ENCODE peak calls at places on chromosome 4, in five cellular contexts. T is IMR-90; J is colonic mucosa; Q is CD4-positive, alpha-beta memory T cell; Y is right lobe of liver. S is an unnamed sample. For H3K4me1, the result is how much of the 10 kb centered on the place peaks cover.

GRCh38 chr4:63589796-63590195 is 819.5 kb downstream of the TECRL start:
- DNase-seq in T (no peak), J (no peak), Q (no peak), Y (no peak), S (no peak)

GRCh38 chr4:174553828-174554227 is 31.5 kb upstream of the HPGD start:
- DNase-seq in T (no peak), J (no peak), Q (no peak), Y (no peak), S (no peak)

GRCh38 chr4:99248714-99249113 is 29.7 kb upstream of the ADH6 start:
- DNase-seq in T (peak), J (no peak), Q (no peak), Y (no peak), S (no peak)

GRCh38 chr4:158769175-158769831 is 477 bp downstream of the FNIP2 start:
- DNase-seq in T (no peak), J (peak), Q (peak), Y (peak), S (peak)

GRCh38 chr4:89469930-89470375 is 162.4 kb upstream of the GPRIN3 start:
- DNase-seq in T (peak), J (no peak), Q (peak), Y (no peak), S (no peak)

GRCh38 chr4:10659251-10659650 is 25.3 kb downstream of the CLNK start:
- DNase-seq in T (no peak), J (no peak), Q (no peak), Y (no peak), S (no peak)

GRCh38 chr4:15410750-15411149 is 17.1 kb upstream of the C1QTNF7 start:
- DNase-seq in T (no peak), J (peak), Q (peak), Y (no peak), S (peak)

GRCh38 chr4:187827631-187828030 is 167.9 kb upstream of the ZFP42 start:
- DNase-seq in T (peak), J (no peak), Q (no peak), Y (no peak), S (no peak)

GRCh38 chr4:120754590-120754989 is 167.9 kb downstream of the PRDM5 start:
- DNase-seq in T (no peak), J (no peak), Q (no peak), Y (no peak), S (no peak)

GRCh38 chr4:26912810-26913209 is 52.2 kb downstream of the STIM2 start:
- DNase-seq in T (no peak), J (no peak), Q (no peak), Y (no peak), S (no peak)

GRCh38 chr4:13264126-13264525 is 220.0 kb downstream of the RAB28 start:
- DNase-seq in T (no peak), J (no peak), Q (no peak), Y (no peak), S (no peak)

GRCh38 chr4:110540606-110541440 is 64.9 kb downstream of the ENPEP start:
- DNase-seq in T (peak), J (no peak), Q (no peak), Y (no peak), S (no peak)

GRCh38 chr4:99587803-99588202 is 13.2 kb downstream of the MTTP start:
- DNase-seq in T (no peak), J (no peak), Q (no peak), Y (no peak), S (no peak)

GRCh38 chr4:158020175-158020574 is 152.7 kb downstream of the GASK1B start:
- DNase-seq in T (peak), J (peak), Q (no peak), Y (no peak), S (no peak)

GRCh38 chr4:20028694-20029093 is 223.0 kb upstream of the SLIT2 start:
- DNase-seq in T (peak), J (no peak), Q (no peak), Y (no peak), S (no peak)

GRCh38 chr4:1365271-1366178 is 18.5 kb downstream of the UVSSA start:
- DNase-seq in T (no peak), J (no peak), Q (no peak), Y (no peak), S (peak)

GRCh38 chr4:112147697-112148096 is 2.4 kb downstream of the FAM241A start:
- DNase-seq in T (no peak), J (no peak), Q (no peak), Y (no peak), S (no peak)

GRCh38 chr4:127549521-127549920 is 83.2 kb upstream of the INTU start:
- DNase-seq in T (no peak), J (no peak), Q (no peak), Y (no peak), S (no peak)

GRCh38 chr4:16467061-16467460 is 240.8 kb upstream of the TAPT1 start:
- DNase-seq in T (no peak), J (no peak), Q (no peak), Y (no peak), S (no peak)

GRCh38 chr4:154164931-154165839 is 326.4 kb downstream of the DCHS2 start:
- DNase-seq in T (peak), J (no peak), Q (no peak), Y (no peak), S (no peak)

GRCh38 chr4:165716472-165716871 is 156.6 kb upstream of the TLL1 start:
- DNase-seq in T (no peak), J (no peak), Q (no peak), Y (no peak), S (no peak)

GRCh38 chr4:158588777-158589176 is 67.1 kb downstream of the RXFP1 start:
- DNase-seq in T (no peak), J (no peak), Q (no peak), Y (no peak), S (no peak)

GRCh38 chr4:158253350-158253980 is 43.2 kb downstream of the TMEM144 start:
- DNase-seq in T (peak), J (peak), Q (peak), Y (peak), S (no peak)

GRCh38 chr4:153335665-153336064 is 8.8 kb upstream of the MND1 start:
- DNase-seq in T (peak), J (no peak), Q (no peak), Y (no peak), S (no peak)

GRCh38 chr4:7854211-7854610 is 85.5 kb downstream of the AFAP1 start:
- DNase-seq in T (no peak), J (no peak), Q (no peak), Y (no peak), S (no peak)

GRCh38 chr4:190015538-190016368 is 11.3 kb downstream of the FRG2 start:
- DNase-seq in T (no peak), J (no peak), Q (no peak), Y (no peak), S (no peak)

GRCh38 chr4:41268024-41268423 is 11.3 kb downstream of the UCHL1 start:
- DNase-seq in T (no peak), J (no peak), Q (no peak), Y (no peak), S (no peak)

GRCh38 chr4:76998251-76998901 is 48.8 kb downstream of the SEPTIN11 start:
- DNase-seq in T (peak), J (no peak), Q (no peak), Y (no peak), S (no peak)

GRCh38 chr4:121978169-121978516 is 26.3 kb upstream of the TRPC3 start:
- DNase-seq in T (no peak), J (no peak), Q (no peak), Y (no peak), S (no peak)

GRCh38 chr4:182971702-182972101 is 54.5 kb upstream of the DCTD start:
- DNase-seq in T (no peak), J (no peak), Q (no peak), Y (no peak), S (no peak)
- H3K4me1 ChIP-seq in T (under half), J (under half), Q (under half), Y (under half), S (under half)

DNA sequence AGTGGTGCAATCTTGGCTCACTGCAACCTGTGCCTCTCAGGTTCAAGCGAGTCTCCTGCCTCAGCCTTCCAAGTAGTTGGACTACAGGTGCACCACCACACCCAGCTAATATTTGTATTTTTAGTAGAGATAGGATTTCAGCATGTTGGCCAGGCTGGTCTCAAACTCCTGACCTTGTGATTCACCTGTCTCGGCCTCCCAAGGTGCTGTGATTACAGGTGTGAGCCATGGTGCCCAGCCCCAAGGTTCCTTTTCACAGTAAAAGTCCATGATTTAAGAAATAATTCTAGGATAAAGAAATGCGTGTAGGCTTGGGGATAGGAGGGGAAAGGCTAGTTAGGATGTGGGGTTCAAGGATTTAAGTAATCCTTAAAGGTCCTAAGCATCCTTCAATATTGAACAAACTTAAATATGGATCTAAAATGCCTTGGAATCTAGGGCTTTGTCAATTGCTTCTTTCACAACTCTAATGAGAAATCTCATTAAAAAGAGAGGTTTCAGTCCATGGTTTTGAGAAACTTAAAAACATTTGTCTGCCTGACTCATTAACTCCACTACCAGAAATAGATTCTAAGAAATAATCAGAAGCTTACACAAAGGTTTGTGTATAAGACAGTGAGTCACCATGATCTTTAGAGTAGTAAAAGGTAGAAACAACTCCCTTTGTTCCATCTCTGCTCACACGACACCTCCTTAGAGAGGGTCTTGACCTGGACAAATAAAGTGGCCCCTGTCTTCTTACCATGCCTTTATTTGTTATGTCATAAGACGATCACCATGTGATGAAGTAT is 203.2 kb downstream of the PTTG2 start:
- DNase-seq in T (peak), J (no peak), Q (no peak), Y (no peak), S (no peak)
- H3K4me1 ChIP-seq in T (under half), J (under half), Q (under half), Y (under half), S (under half)

DNA sequence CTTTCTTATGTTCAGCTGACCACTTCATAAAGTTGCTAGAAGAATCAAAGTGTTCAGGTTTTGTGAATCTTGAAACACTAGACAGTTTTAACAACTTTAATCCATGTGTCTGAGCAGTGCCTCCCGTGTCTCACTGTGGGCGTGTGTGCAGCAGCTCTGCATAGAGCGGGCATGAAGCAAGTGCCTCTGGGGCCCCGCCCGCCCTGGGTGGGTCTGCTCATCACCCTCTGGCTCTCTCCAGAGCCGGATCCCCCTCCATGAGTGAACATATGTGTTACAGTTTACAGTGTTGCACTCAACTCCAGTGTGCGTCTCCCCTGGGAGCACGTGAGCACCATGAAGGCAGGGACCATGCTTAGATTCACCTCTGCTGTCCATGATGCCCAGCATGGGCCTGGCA is 37.6 kb upstream of the CRMP1 start:
- DNase-seq in T (no peak), J (no peak), Q (no peak), Y (no peak), S (no peak)
- H3K4me1 ChIP-seq in T (under half), J (under half), Q (under half), Y (under half), S (under half)

GRCh38 chr4:2592572-2592971 is 56.1 kb downstream of the FAM193A start:
- DNase-seq in T (no peak), J (no peak), Q (no peak), Y (no peak), S (no peak)
- H3K4me1 ChIP-seq in T (under half), J (under half), Q (half or more), Y (under half), S (under half)

DNA sequence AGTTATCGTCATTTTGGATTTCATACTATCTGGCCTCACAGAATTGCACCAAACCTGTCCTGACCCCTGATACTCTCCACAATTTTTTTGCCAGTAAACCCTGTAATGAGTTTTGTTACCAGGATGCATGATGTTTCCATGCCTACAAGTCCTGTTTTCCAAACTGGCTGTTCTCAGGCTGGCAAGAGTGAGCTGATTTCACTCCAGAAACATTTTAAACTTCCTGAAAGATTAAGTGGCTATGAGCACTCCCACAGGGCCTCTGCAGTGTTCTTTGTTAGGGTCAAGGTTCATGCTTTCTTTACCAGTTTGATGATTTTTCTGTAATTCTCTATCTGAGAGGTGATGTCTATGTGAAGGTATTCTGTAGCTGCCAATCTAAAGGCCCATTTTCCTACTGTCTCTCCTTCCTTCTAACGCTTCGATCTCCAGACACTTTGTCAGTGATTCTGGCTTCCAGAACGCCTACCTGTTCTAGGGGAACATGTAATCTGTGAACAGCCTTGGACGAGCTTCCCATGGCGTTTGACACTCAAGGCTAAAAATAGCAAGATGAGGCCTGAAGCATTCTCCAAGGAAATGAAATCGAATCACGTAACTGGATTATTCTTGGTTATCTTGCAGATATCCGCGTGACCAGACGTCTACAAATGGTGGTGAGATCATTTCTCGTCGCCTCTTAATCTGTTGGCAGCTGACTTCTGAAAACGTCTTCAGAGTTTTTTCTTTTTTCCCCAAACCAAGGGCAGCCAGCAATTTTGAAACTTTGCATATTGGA is 31.9 kb upstream of the PDLIM3 start:
- DNase-seq in T (peak), J (no peak), Q (no peak), Y (no peak), S (no peak)
- H3K4me1 ChIP-seq in T (under half), J (under half), Q (under half), Y (under half), S (under half)

S was measured in mucosa of descending colon.